ENCODE peak calls at places on chromosome 13, in nine cellular contexts. E, M, P, L, I, T, R, V and A are unnamed samples.

GRCh38 chr13:75480691-75481175 is 1.2 kb downstream of the TBC1D4 start:
- DNase-seq in E (peak; percentile 56), M (peak; percentile 60), P (no peak), L (peak; percentile 65), I (peak; percentile 63), T (peak; percentile 87), R (no peak), V (peak; percentile 75), A (peak; percentile 55)

GRCh38 chr13:91185294-91185863 is 162.1 kb upstream of the MIR17HG start:
- DNase-seq in E (peak; percentile 15), M (no peak), P (no peak), L (peak; percentile 29), I (peak; percentile 10), T (no peak), R (no peak), V (no peak), A (no peak)

GRCh38 chr13:46124967-46125933 is 20.4 kb upstream of the CPB2 start:
- DNase-seq in E (no peak), M (no peak), P (no peak), L (no peak), I (no peak), T (no peak), R (no peak), V (no peak), A (no peak)

GRCh38 chr13:107020393-107020792 is 452.5 kb upstream of the ARGLU1 start:
- DNase-seq in E (no peak), M (no peak), P (no peak), L (no peak), I (no peak), T (no peak), R (no peak), V (no peak), A (no peak)

GRCh38 chr13:71873418-71874276 is 6.6 kb upstream of the DACH1 start:
- DNase-seq in E (no peak), M (no peak), P (no peak), L (no peak), I (no peak), T (no peak), R (no peak), V (no peak), A (no peak)

GRCh38 chr13:41561179-41561578 is 103.8 kb downstream of the RGCC start:
- DNase-seq in E (no peak), M (no peak), P (no peak), L (no peak), I (peak; percentile 41), T (peak; percentile 30), R (no peak), V (no peak), A (peak; percentile 69)

GRCh38 chr13:57877596-57877995 is 246.1 kb downstream of the PCDH17 start:
- DNase-seq in E (no peak), M (no peak), P (no peak), L (no peak), I (no peak), T (no peak), R (no peak), V (no peak), A (no peak)

GRCh38 chr13:40190656-40191100 is 475.8 kb downstream of the FOXO1 start:
- DNase-seq in E (peak; percentile 13), M (peak; percentile 86), P (no peak), L (peak; percentile 75), I (peak; percentile 83), T (peak; percentile 29), R (no peak), V (no peak), A (peak; percentile 57)

GRCh38 chr13:30108913-30109237 is 198.5 kb downstream of the KATNAL1 start:
- DNase-seq in E (no peak), M (peak; percentile 92), P (no peak), L (no peak), I (no peak), T (peak; percentile 19), R (no peak), V (no peak), A (no peak)

GRCh38 chr13:48156466-48156865 is 61.6 kb upstream of the MED4 start:
- DNase-seq in E (no peak), M (no peak), P (no peak), L (no peak), I (no peak), T (peak; percentile 8), R (no peak), V (no peak), A (no peak)

GRCh38 chr13:42283574-42283973 is 11.6 kb downstream of the AKAP11 start:
- DNase-seq in E (no peak), M (no peak), P (no peak), L (no peak), I (no peak), T (no peak), R (no peak), V (no peak), A (no peak)

GRCh38 chr13:22964245-22964966 is 216.4 kb upstream of the SGCG start:
- DNase-seq in E (no peak), M (no peak), P (peak; percentile 89), L (no peak), I (no peak), T (no peak), R (no peak), V (no peak), A (no peak)
- TF ChIP-seq CTCF in E (no peak), M (no peak), P (no peak), L (no peak), I (no peak), T (no peak), R (no peak), V (no peak), A (no peak)

GRCh38 chr13:99969934-99970760 is 1.4 kb downstream of the ZIC5 start:
- DNase-seq in E (peak; percentile 75), M (no peak), P (no peak), L (peak; percentile 92), I (peak; percentile 26), T (no peak), R (no peak), V (no peak), A (no peak)

GRCh38 chr13:99971576-99972189 is at the start of gene ZIC5:
- DNase-seq in E (peak; percentile 68), M (no peak), P (no peak), L (peak; percentile 95), I (no peak), T (no peak), R (no peak), V (no peak), A (no peak)

GRCh38 chr13:99972190-99972731 is 694 bp upstream of the ZIC5 start:
- DNase-seq in E (peak; percentile 3), M (no peak), P (no peak), L (peak; percentile 82), I (no peak), T (no peak), R (no peak), V (no peak), A (no peak)

GRCh38 chr13:99969368-99969933 is 2.1 kb downstream of the ZIC5 start:
- DNase-seq in E (peak; percentile 32), M (no peak), P (no peak), L (peak; percentile 58), I (no peak), T (no peak), R (no peak), V (no peak), A (no peak)

GRCh38 chr13:99970761-99971575 is 599 bp downstream of the ZIC5 start:
- DNase-seq in E (peak; percentile 33), M (no peak), P (no peak), L (peak; percentile 87), I (no peak), T (no peak), R (no peak), V (no peak), A (no peak)
- H3K4me3 ChIP-seq in E (peak overlapping the region; percentile 41), M (no peak overlapping the region), P (peak overlapping the region; percentile 54), L (peak overlapping the region; percentile 96), I (no peak overlapping the region), T (no peak overlapping the region), R (no peak overlapping the region), V (no peak overlapping the region), A (no peak overlapping the region)

DNA sequence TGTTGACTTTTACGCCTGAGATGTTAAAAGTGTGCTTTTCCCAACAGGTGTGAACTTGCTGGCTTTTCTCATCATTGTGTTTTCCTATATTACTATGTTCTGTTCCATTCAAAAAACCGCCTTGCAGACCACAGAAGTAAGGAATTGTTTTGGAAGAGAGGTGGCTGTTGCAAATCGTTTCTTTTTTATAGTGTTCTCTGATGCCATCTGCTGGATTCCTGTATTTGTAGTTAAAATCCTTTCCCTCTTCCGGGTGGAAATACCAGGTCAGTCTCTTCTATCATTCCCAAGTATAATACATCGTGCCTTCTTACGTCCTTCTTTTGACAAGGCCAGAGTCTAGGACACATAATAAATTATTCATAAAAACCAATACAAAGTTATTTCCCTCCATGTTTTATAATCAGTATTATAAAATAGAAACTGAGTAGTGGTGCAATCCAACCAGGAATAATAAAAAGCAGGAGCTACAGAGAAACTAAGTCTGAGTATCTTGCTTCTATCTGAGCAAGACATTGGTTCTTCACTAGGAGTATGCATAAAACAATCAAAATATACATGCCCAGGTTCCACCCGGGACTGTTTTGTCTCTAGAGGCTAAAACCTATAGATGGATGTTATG is 57.9 kb downstream of the RXFP2 start:
- DNase-seq in E (peak; percentile 26), M (peak; percentile 57), P (no peak), L (peak; percentile 36), I (peak; percentile 75), T (no peak), R (peak; percentile 2), V (no peak), A (peak; percentile 65)
- TF ChIP-seq CTCF in E (peak; percentile 57), M (peak; percentile 60), P (peak; percentile 22), L (peak; percentile 56), I (peak; percentile 52), T (no peak), R (peak; percentile 57), V (no peak), A (peak; percentile 72)

GRCh38 chr13:50152655-50153309 is 137.5 kb downstream of the KCNRG start:
- DNase-seq in E (no peak), M (no peak), P (no peak), L (no peak), I (no peak), T (no peak), R (no peak), V (no peak), A (no peak)
- H3K4me3 ChIP-seq in E (no peak overlapping the region), M (no peak overlapping the region), P (peak overlapping the region; percentile 32), L (no peak overlapping the region), I (no peak overlapping the region), T (no peak overlapping the region), R (no peak overlapping the region), V (no peak overlapping the region), A (no peak overlapping the region)

GRCh38 chr13:52024481-52024880 is at the start of gene UTP14C:
- DNase-seq in E (no peak), M (no peak), P (no peak), L (no peak), I (no peak), T (no peak), R (no peak), V (no peak), A (no peak)
- TF ChIP-seq CTCF in E (no peak), M (no peak), P (no peak), L (no peak), I (no peak), T (no peak), R (no peak), V (no peak), A (no peak)

DNA sequence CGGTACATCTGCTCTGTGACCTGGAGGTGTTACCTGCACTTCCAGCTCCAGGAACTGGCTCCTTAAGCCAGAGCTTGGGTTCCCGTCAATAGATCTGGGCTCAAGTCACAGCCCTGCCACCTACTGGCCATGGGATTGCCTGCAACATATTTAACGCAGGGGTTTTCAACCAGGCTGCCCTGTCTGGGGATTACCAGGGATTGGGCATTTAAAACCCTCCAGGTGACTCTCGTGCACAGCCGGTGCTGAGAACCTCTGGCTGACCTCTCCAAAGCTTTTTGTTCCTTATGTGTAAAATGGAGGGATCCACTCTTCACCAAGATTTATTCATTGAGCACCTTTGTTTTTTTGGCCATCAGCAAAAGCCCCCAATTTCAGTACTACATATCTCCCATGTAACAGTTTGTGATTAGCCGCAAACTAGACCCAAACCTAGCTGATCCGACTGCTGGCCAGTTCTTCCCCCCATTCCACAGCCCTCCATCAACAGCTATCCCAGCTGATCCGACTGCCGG is 76.6 kb upstream of the STK24 start:
- DNase-seq in E (peak; percentile 89), M (peak; percentile 91), P (no peak), L (peak; percentile 90), I (peak; percentile 73), T (peak; percentile 88), R (peak; percentile 33), V (peak; percentile 26), A (peak; percentile 67)
- H3K4me3 ChIP-seq in E (no peak overlapping the region), M (no peak overlapping the region), P (no peak overlapping the region), L (no peak overlapping the region), I (no peak overlapping the region), T (no peak overlapping the region), R (no peak overlapping the region), V (no peak overlapping the region), A (no peak overlapping the region)